ENCODE peak calls at places on chromosomes 1 and 21, in seven cellular contexts. O is neural progenitor cell, A is PC-3, P is GM23248, V is MM.1S, J is hepatocyte, N is GM23338. Y is an unnamed sample.

GRCh38 chr1:28136636-28137613 is 39.6 kb downstream of the PTAFR start:
- DNase-seq in J (no peak), V (no peak), P (peak; percentile 60), A (peak; percentile 60), N (no peak), O (no peak), Y (no peak)

GRCh38 chr21:33789697-33790096 is 125.9 kb downstream of the ATP5PO start:
- DNase-seq in O (no peak), P (no peak), N (no peak), A (no peak), J (no peak), V (no peak), Y (no peak)

GRCh38 chr21:41171210-41171609 is 3.2 kb downstream of the BACE2 start:
- DNase-seq in A (peak; percentile 93), O (no peak), P (no peak), J (no peak), V (no peak), N (no peak), Y (no peak)

GRCh38 chr1:82064701-82065100 is 264.0 kb downstream of the ADGRL2 start:
- DNase-seq in A (no peak), P (no peak), J (no peak), N (no peak), O (no peak), V (no peak), Y (no peak)

GRCh38 chr1:77513839-77514763 is 168.4 kb downstream of the ZZZ3 start:
- DNase-seq in O (peak; percentile 79), V (no peak), A (no peak), N (peak; percentile 87), P (peak; percentile 91), J (no peak), Y (no peak)

GRCh38 chr1:112674440-112674985 is at the start of gene MOV10:
- DNase-seq in O (peak; percentile 86), V (peak; percentile 45), A (peak; percentile 75), J (peak; percentile 80), P (peak; percentile 84), N (peak; percentile 89), Y (peak; percentile 63)

GRCh38 chr1:156914440-156914856 is 6.0 kb upstream of the LRRC71 start:
- DNase-seq in V (no peak), P (no peak), J (peak; percentile 44), N (no peak), O (no peak), A (no peak), Y (no peak)

GRCh38 chr1:118223426-118223825 is 38.4 kb upstream of the SPAG17 start:
- DNase-seq in O (peak; percentile 74), P (peak; percentile 52), J (peak; percentile 29), A (peak; percentile 53), V (peak; percentile 10), N (peak; percentile 84), Y (peak; percentile 7)

GRCh38 chr21:36411301-36411700 is 26.1 kb downstream of the CHAF1B start:
- DNase-seq in N (no peak), O (no peak), V (no peak), J (no peak), P (no peak), A (no peak), Y (no peak)

GRCh38 chr1:202616355-202616910 is 93.8 kb downstream of the SYT2 start:
- DNase-seq in J (no peak), O (no peak), N (no peak), V (no peak), P (no peak), A (no peak), Y (no peak)
- H4K20me1 ChIP-seq in J (no peaks in the 10 kb centered on the region), O (no peaks in the 10 kb centered on the region), N (no peaks in the 10 kb centered on the region), V (no peaks in the 10 kb centered on the region), P (no peaks in the 10 kb centered on the region), A (no peaks in the 10 kb centered on the region), Y (no peaks in the 10 kb centered on the region)

GRCh38 chr21:24369278-24369677 is 1238.0 kb downstream of the MRPL39 start:
- DNase-seq in V (no peak), P (no peak), O (no peak), N (no peak), J (no peak), A (no peak), Y (no peak)

GRCh38 chr21:24369751-24370150 is 1237.5 kb downstream of the MRPL39 start:
- DNase-seq in N (no peak), P (no peak), A (no peak), O (no peak), V (no peak), J (no peak), Y (no peak)

GRCh38 chr21:24375201-24375600 is 1232.1 kb downstream of the MRPL39 start:
- DNase-seq in N (peak; percentile 34), A (no peak), V (peak; percentile 31), O (no peak), P (no peak), J (no peak), Y (no peak)
- TF ChIP-seq EZH2phosphoT487 in N (no peak), A (no peak), V (no peak), O (no peak), P (no peak), J (no peak), Y (no peak)

GRCh38 chr1:239606850-239607400 is 220.6 kb downstream of the CHRM3 start:
- DNase-seq in J (no peak), P (no peak), V (no peak), O (no peak), N (no peak), A (peak; percentile 54), Y (no peak)

GRCh38 chr1:239600588-239600987 is 214.2 kb downstream of the CHRM3 start:
- DNase-seq in O (no peak), J (no peak), V (no peak), N (no peak), A (no peak), P (no peak), Y (no peak)

GRCh38 chr1:239603530-239603929 is 217.2 kb downstream of the CHRM3 start:
- DNase-seq in V (no peak), O (no peak), N (no peak), A (peak; percentile 68), P (no peak), J (no peak), Y (no peak)

DNA sequence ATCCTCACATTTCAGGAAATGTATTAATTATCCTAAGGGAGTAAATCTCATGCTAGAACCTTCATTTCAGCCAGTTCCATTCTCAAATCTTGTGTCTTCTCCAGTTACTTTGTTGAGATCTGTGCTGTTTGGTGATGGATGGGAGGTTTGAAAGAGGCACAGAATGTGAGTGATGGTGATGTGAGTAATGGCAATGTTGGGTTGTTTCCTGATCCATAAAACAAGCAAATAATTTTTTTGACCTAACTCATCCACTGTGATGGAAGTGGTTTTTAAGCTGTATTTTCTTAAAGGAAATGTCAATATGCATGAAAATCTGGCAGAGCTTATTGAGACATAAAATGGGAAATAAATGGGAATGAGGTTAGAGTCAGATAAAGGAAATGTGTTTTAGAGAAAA is 214.7 kb downstream of the CHRM3 start:
- DNase-seq in A (peak; percentile 81), P (no peak), J (no peak), O (no peak), N (no peak), V (no peak), Y (no peak)
- H4K20me1 ChIP-seq in A (no peaks in the 10 kb centered on the region), P (no peaks in the 10 kb centered on the region), J (no peaks in the 10 kb centered on the region), O (no peaks in the 10 kb centered on the region), N (no peaks in the 10 kb centered on the region), V (no peaks in the 10 kb centered on the region), Y (no peaks in the 10 kb centered on the region)

GRCh38 chr1:18069903-18070302 is 37.7 kb upstream of the IGSF21 start:
- DNase-seq in J (no peak), A (no peak), V (no peak), O (no peak), P (no peak), N (no peak), Y (no peak)
- TF ChIP-seq EZH2phosphoT487 in J (no peak), A (no peak), V (no peak), O (no peak), P (no peak), N (no peak), Y (no peak)

DNA sequence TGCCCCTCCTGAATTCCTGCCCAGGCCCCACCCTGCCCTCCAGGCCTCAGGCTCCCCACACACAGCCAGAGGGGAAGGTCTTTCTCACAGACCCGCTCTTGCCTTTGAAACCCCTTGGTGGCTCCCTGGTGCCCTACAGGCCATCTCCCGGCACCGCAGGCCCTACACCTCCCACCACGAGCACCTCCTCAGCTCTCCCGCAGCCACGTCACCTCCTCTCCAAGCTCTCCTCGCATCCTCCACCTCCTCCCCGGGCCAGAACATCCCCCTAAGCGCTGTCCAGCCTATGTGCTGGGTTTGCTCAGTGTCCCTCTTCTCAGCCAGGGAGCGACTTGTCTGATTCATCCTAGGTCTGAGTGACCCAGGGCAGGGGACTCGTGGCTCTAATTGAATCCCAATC is 66.4 kb downstream of the DMRTB1 start:
- DNase-seq in V (no peak), J (no peak), A (no peak), O (peak; percentile 35), P (no peak), N (peak; percentile 60), Y (no peak)
- H4K20me1 ChIP-seq in V (no peaks in the 10 kb centered on the region), J (no peaks in the 10 kb centered on the region), A (no peaks in the 10 kb centered on the region), O (no peaks in the 10 kb centered on the region), P (no peaks in the 10 kb centered on the region), N (no peaks in the 10 kb centered on the region), Y (no peaks in the 10 kb centered on the region)

DNA sequence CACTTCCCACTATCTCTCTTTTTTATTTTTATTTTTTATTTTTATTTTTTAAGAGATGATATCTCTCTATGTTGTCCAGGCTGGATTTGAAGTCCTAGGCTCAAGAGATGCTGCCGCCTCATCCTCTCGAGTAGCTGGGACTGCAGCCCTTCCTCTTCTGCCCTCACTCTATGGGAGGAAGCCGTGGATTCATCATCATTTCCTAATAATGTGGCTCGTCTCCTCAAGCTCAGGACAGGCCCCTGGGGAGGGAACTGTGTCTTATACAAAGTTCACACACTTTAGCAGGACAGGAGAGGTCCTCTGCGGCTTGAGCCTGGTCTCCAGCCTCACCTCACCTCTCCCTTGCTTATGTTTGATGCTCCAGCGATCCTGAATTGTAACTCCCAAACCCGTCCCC is 16.5 kb upstream of the IFFO2 start:
- DNase-seq in P (peak; percentile 53), O (no peak), N (no peak), V (no peak), J (no peak), A (no peak), Y (no peak)
- TF ChIP-seq EZH2phosphoT487 in P (no peak), O (no peak), N (no peak), V (no peak), J (no peak), A (no peak), Y (no peak)

DNA sequence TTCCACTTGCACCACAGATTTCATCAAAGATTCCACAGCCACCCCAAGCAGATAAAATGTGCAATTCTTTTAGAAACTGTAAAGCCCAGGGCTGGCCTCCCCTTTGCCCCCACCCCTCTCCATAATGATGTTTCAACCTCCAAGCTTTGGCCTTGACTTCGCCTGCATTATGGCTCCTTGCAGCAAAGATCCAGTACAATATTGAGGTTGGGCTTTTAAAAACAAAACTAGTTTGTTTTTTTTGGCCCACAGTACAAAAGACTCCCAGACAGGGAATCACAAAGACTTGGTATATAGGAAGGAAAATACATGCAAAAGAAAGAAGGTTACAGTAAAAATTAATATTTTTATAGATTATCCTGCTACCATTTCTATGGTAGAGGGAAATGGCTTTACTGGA is 356.5 kb upstream of the PTBP2 start:
- DNase-seq in V (no peak), N (no peak), A (no peak), J (no peak), P (no peak), O (no peak), Y (no peak)
- H4K20me1 ChIP-seq in V (no peaks in the 10 kb centered on the region), N (no peaks in the 10 kb centered on the region), A (no peaks in the 10 kb centered on the region), J (no peaks in the 10 kb centered on the region), P (no peaks in the 10 kb centered on the region), O (no peaks in the 10 kb centered on the region), Y (no peaks in the 10 kb centered on the region)